ENCODE peak calls at places on chromosomes 7 and 10, in four cellular contexts. I is heart right ventricle, L is kidney epithelial cell, A is GM12864. C is an unnamed sample.

GRCh38 chr10:100184426-100185219 is 1.2 kb downstream of the ERLIN1 start:
- DNase-seq in I (no peak), L (no peak), A (no peak), C (no peak)

GRCh38 chr10:1211844-1212570 is 155.8 kb downstream of the WDR37 start:
- DNase-seq in I (no peak), L (no peak), A (no peak), C (no peak)

GRCh38 chr7:105713488-105714465 is 132.5 kb upstream of the EFCAB10 start:
- DNase-seq in I (no peak), L (no peak), A (no peak), C (no peak)

GRCh38 chr7:139575338-139575680 is 51.8 kb downstream of the CLEC2L start:
- DNase-seq in I (no peak), L (no peak), A (no peak), C (no peak)

GRCh38 chr7:2979276-2979675 is 64.4 kb downstream of the CARD11 start:
- DNase-seq in I (no peak), L (no peak), A (no peak), C (no peak)

GRCh38 chr10:110006358-110007170 is 1.2 kb upstream of the ADD3 start:
- DNase-seq in I (peak), L (peak), A (no peak), C (no peak)

GRCh38 chr7:5421626-5422323 is 1.9 kb downstream of the TNRC18 start:
- DNase-seq in I (peak), L (no peak), A (no peak), C (no peak)

GRCh38 chr10:120022357-120022756 is 129.8 kb downstream of the SEC23IP start:
- DNase-seq in I (no peak), L (no peak), A (no peak), C (no peak)

GRCh38 chr7:117993377-117994003 is 120.2 kb upstream of the CTTNBP2 start:
- DNase-seq in I (no peak), L (no peak), A (no peak), C (peak)

GRCh38 chr7:98227939-98228338 is 16.7 kb downstream of the BHLHA15 start:
- DNase-seq in I (no peak), L (no peak), A (no peak), C (no peak)

GRCh38 chr7:12028508-12028907 is 182.6 kb upstream of the TMEM106B start:
- DNase-seq in I (no peak), L (no peak), A (no peak), C (peak)

DNA sequence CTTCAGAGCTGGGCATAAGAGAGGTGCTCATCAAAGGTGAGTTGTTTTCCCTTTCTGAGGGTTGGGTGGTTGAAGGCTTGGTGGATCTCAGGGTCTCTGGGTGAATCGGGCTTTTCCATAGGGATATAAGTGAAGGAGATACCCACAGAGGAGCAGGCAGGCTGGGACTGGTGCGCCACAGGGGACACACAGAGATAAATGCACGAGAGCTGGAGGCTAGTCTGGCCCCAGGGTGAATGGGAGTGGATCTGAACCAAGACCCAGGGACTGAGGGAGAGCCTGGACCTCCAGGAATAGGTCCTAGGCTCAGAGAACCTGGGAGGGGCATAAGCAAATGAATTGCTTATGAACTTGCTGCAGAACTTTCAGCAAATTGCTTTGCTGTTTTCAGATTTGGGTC is 61.5 kb downstream of the LRRC18 start:
- DNase-seq in I (no peak), L (no peak), A (no peak), C (no peak)
- TF ChIP-seq CTCF in I (no peak), L (no peak), A (no peak), C (no peak)

DNA sequence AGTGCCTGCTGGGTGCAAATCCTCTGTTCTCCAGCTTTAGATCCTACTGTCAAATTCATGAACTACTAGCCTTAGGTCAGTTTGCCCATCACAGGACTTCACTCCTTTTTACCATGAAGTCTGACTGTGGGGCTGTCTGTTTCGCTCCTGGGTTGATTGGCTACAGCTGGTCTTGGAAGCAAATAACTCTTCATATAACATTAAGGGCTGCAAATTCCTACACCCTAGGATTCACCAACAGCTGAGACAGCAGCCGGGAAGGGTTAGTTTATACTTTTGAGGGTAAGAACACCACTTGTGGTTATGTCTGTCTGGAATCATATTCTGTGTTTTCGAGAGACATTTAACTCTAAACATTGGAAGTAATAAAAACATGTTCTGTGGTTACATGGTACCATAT is 55.9 kb upstream of the KIAA1217 start:
- DNase-seq in I (no peak), L (no peak), A (no peak), C (peak)
- H3K4me3 ChIP-seq in I (no peak), L (no peak), A (no peak), C (no peak)

DNA sequence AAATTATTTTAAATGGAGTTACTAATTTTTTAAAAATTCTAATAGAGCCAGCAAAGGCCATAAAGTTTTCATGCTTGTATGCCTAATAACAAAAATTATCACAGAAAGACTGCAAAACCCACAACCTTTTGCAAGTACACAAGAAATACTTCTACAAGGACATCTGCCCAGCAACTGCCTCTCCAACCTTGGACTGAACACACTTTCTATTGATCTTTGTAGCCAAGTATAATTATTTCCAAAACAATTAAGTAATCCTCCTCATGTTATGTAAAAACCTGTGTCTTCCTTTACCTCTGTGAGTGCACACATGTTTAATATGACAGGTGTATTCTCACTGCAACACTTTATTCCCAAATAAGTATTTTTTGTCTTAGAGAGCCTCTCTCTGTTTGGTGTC is 16.6 kb upstream of the ACSM6 start:
- DNase-seq in I (no peak), L (no peak), A (no peak), C (no peak)
- TF ChIP-seq CTCF in I (no peak), L (no peak), A (no peak), C (no peak)

GRCh38 chr10:114244126-114244525 is 5.1 kb downstream of the VWA2 start:
- DNase-seq in I (no peak), L (no peak), A (no peak), C (no peak)

GRCh38 chr10:114239994-114240345 is 916 bp downstream of the VWA2 start:
- DNase-seq in I (no peak), L (no peak), A (no peak), C (no peak)

GRCh38 chr10:114242235-114242634 is 3.2 kb downstream of the VWA2 start:
- DNase-seq in I (no peak), L (no peak), A (no peak), C (no peak)

GRCh38 chr10:114243661-114244060 is 4.6 kb downstream of the VWA2 start:
- DNase-seq in I (no peak), L (no peak), A (no peak), C (no peak)

DNA sequence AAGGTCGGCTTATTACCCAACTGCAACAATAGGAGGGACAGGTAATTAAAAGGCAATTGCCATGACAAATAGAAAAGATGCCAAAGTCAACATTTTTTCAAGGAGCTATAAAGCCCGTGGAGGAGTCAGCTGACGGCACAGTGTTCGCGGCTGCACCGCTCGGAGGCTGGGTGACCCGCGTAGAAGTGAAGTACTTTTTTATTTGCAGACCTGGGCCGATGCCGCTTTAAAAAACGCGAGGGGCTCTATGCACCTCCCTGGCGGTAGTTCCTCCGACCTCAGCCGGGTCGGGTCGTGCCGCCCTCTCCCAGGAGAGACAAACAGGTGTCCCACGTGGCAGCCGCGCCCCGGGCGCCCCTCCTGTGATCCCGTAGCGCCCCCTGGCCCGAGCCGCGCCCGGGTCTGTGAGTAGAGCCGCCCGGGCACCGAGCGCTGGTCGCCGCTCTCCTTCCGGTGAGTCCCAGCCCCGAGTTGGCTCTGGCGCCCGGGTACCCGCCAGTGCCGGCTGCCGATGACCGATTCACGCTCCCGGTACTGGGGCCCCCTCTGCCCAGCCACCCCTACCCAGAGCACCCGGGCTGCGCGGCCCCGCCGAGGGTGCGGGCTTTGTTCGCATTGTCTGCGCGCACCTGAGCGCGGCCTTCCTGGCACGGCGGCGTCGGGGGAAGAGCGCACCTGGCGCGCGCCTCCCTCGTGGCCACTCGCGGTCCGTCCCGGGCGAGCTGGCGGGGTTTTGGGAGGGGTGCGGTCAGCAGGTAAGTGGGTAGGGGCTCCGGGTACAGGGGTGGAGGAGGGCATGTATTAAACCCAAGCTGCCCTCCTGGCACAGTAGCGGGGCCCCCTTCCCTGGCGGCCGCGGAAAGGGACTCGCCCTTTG is at the start of gene VWA2:
- DNase-seq in I (peak), L (no peak), A (no peak), C (no peak)
- H3K4me3 ChIP-seq in I (peak), L (peak), A (no peak), C (peak)

GRCh38 chr7:28807396-28807994 is 150.6 kb downstream of the TRIL start:
- DNase-seq in I (no peak), L (no peak), A (no peak), C (no peak)

GRCh38 chr7:28811003-28811402 is 147.1 kb downstream of the TRIL start:
- DNase-seq in I (no peak), L (no peak), A (no peak), C (no peak)

GRCh38 chr7:28806841-28807240 is 151.3 kb downstream of the TRIL start:
- DNase-seq in I (no peak), L (no peak), A (no peak), C (peak)

GRCh38 chr7:28811990-28812389 is 146.1 kb downstream of the TRIL start:
- DNase-seq in I (no peak), L (no peak), A (no peak), C (no peak)

DNA sequence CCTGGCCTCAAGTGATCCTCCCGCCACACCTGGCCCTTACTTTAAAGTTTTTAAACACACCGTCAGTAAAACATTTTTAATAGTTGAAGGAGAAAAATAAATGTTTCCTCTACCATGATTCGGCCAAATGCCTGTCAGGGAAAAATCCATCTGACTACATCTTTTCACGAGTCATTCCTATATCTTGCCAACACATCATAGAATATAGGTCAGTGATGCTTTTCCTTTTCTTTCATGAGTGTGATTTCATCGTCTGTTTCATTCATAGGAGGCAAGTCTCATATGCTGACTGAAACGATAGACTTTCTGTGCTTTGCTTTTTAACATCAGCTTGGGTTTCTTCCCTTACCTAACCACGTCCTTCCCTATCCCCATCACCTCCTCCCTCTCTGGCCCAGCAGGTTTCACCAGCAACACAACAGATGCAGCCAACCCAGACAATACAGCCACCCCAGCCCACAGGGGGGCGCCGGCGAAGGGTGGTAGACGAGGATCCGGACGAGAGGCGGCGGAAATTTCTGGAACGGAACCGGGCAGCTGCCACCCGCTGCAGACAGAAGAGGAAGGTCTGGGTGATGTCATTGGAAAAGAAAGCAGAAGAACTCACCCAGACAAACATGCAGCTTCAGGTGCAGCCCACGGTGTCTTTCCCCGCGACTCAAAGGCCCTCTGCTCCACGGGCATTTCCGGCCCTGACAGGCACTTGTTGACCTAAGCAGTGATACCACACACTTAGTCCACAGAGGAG is 149.2 kb downstream of the TRIL start:
- DNase-seq in I (no peak), L (no peak), A (no peak), C (no peak)
- TF ChIP-seq CTCF in I (no peak), L (no peak), A (peak), C (no peak)

GRCh38 chr7:86908948-86909347 is 150.5 kb downstream of the ELAPOR2 start:
- DNase-seq in I (no peak), L (no peak), A (no peak), C (no peak)
- H3K4me3 ChIP-seq in I (no peak), L (no peak), A (no peak), C (no peak)

DNA sequence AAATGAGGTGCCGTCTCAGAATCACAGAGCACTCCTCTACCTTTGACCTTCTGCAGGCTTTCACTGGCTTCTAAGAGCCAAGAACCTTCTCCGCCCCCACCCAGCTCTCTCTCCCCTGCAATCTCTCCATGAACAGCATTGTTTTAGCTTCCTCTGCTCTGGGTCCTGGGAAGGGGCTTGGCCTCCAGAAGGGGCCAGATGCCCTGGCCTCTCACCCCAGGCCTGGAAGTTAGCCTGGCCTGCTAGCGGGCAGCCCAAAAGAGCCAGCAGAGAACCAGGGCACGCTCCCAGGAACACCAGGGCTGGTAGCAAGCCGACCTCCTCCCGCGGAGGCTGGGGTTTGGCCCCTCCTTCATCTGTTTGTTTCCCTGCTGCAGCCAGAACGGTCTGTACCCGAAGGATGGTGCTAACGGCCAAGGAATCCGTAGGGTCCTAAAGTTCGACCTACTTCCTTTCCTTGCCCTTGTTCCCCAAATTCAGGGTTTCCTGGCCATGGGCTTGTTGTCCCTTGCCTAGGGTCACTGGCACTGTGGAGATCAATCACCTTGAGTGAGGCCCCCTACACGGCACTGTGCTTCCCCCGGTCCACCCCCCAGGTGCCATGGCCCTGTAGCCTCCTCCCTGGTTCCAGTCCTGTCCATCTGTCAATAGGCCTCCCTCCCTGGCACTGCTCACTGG is 18.7 kb upstream of the DDIT4 start:
- DNase-seq in I (peak), L (no peak), A (no peak), C (no peak)
- TF ChIP-seq CTCF in I (no peak), L (no peak), A (no peak), C (no peak)

GRCh38 chr7:92368741-92369140 is 78.5 kb upstream of the GATAD1 start:
- DNase-seq in I (no peak), L (no peak), A (no peak), C (no peak)
- H3K4me3 ChIP-seq in I (no peak), L (no peak), A (no peak), C (no peak)

C was measured in astrocyte of the cerebellum.